ENCODE peak calls at places on chromosome X, in eight cellular contexts. G, V, M, Z, R, S, C and J are unnamed samples.

GRCh38 chrX:77160301-77160700 is 286.9 kb upstream of the FGF16 start:
- DNase-seq in G (no peak), V (peak; percentile 38), M (no peak), Z (no peak), R (no peak), S (no peak), C (no peak), J (no peak)

GRCh38 chrX:67693928-67694327 is 150.1 kb downstream of the AR start:
- DNase-seq in G (no peak), V (no peak), M (no peak), Z (no peak), R (no peak), S (no peak), C (no peak), J (no peak)

GRCh38 chrX:50780144-50780543 is 33.9 kb downstream of the SHROOM4 start:
- DNase-seq in G (no peak), V (no peak), M (no peak), Z (no peak), R (no peak), S (no peak), C (no peak), J (no peak)

GRCh38 chrX:31590581-31591113 is 518.8 kb upstream of the FTHL17 start:
- DNase-seq in G (no peak), V (no peak), M (no peak), Z (no peak), R (no peak), S (no peak), C (no peak), J (no peak)

GRCh38 chrX:85963736-85964135 is 83.6 kb downstream of the CHM start:
- DNase-seq in G (peak; percentile 2), V (no peak), M (no peak), Z (no peak), R (no peak), S (no peak), C (no peak), J (no peak)

GRCh38 chrX:110341189-110342035 is 17.2 kb upstream of the RTL9 start:
- DNase-seq in G (no peak), V (no peak), M (no peak), Z (no peak), R (no peak), S (no peak), C (no peak), J (no peak)

GRCh38 chrX:40154229-40154852 is 56.6 kb upstream of the BCOR start:
- DNase-seq in G (peak; percentile 53), V (peak; percentile 38), M (no peak), Z (no peak), R (peak; percentile 71), S (no peak), C (no peak), J (peak; percentile 59)

GRCh38 chrX:25048176-25048575 is 32.4 kb upstream of the ARX start:
- DNase-seq in G (no peak), V (no peak), M (no peak), Z (no peak), R (no peak), S (no peak), C (no peak), J (no peak)

GRCh38 chrX:9786839-9787635 is 808 bp downstream of the SHROOM2 start:
- DNase-seq in G (no peak), V (no peak), M (no peak), Z (no peak), R (no peak), S (no peak), C (no peak), J (peak; percentile 26)

GRCh38 chrX:74450803-74451449 is 29.6 kb downstream of the SLC16A2 start:
- DNase-seq in G (peak; percentile 29), V (no peak), M (no peak), Z (no peak), R (no peak), S (peak; percentile 11), C (no peak), J (no peak)

GRCh38 chrX:50941638-50942037 is 31.1 kb downstream of the BMP15 start:
- DNase-seq in G (no peak), V (peak; percentile 15), M (no peak), Z (no peak), R (no peak), S (no peak), C (peak; percentile 8), J (no peak)

GRCh38 chrX:118495061-118495921 is at the start of gene DOCK11:
- DNase-seq in G (peak; percentile 35), V (peak; percentile 93), M (peak; percentile 59), Z (peak; percentile 90), R (peak; percentile 95), S (peak; percentile 50), C (peak; percentile 75), J (peak; percentile 68)

GRCh38 chrX:41334866-41335589 is 1.1 kb downstream of the DDX3X start:
- DNase-seq in G (peak; percentile 33), V (no peak), M (peak; percentile 69), Z (peak; percentile 83), R (peak; percentile 91), S (peak; percentile 39), C (peak; percentile 70), J (peak; percentile 75)

GRCh38 chrX:82589410-82589809 is 918.7 kb upstream of the POU3F4 start:
- DNase-seq in G (peak; percentile 1), V (no peak), M (no peak), Z (no peak), R (no peak), S (no peak), C (no peak), J (no peak)

GRCh38 chrX:43386872-43387271 is 269.2 kb upstream of the MAOA start:
- DNase-seq in G (no peak), V (no peak), M (no peak), Z (no peak), R (no peak), S (no peak), C (no peak), J (no peak)

GRCh38 chrX:138847930-138848329 is 136.4 kb upstream of the FGF13 start:
- DNase-seq in G (no peak), V (no peak), M (no peak), Z (no peak), R (no peak), S (peak; percentile 4), C (no peak), J (no peak)

GRCh38 chrX:108735680-108736508 is 469 bp downstream of the IRS4 start:
- DNase-seq in G (no peak), V (no peak), M (no peak), Z (no peak), R (no peak), S (no peak), C (no peak), J (peak; percentile 36)

GRCh38 chrX:30308263-30309138 is 689 bp downstream of the NR0B1 start:
- DNase-seq in G (peak; percentile 46), V (peak; percentile 63), M (no peak), Z (no peak), R (no peak), S (no peak), C (no peak), J (peak; percentile 32)

GRCh38 chrX:113384628-113385027 is 544.0 kb upstream of the AMOT start:
- DNase-seq in G (no peak), V (no peak), M (no peak), Z (no peak), R (no peak), S (peak; percentile 53), C (no peak), J (no peak)

GRCh38 chrX:130654409-130654970 is 248.5 kb downstream of the ENOX2 start:
- DNase-seq in G (no peak), V (no peak), M (no peak), Z (no peak), R (no peak), S (no peak), C (no peak), J (no peak)

GRCh38 chrX:41086627-41086932 is 1.3 kb downstream of the USP9X start:
- DNase-seq in G (peak; percentile 44), V (no peak), M (no peak), Z (no peak), R (no peak), S (no peak), C (no peak), J (no peak)

DNA sequence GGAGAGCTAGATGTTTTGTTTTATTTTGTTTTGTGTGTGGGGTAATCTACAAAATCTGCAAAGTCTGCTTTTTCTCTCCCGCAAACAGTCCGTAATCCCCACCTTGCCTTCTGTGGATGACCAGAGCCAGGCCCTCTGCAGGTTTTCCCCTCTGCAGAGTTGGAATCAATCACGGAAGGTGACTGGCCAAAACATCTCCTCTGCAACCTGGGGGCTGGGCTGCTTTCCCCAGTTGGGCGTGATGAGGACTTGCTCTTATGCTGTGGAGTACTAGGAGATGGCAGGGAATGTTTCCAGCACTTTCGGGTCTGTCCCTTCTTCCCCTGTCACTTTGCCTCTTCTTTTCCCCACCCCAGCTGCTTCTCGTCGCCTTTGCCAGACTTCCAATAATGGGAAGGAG is 1.1 kb downstream of the TMEM35A start:
- DNase-seq in G (no peak), V (no peak), M (no peak), Z (no peak), R (no peak), S (no peak), C (no peak), J (no peak)
- H3K4me3 ChIP-seq in G (no peak overlapping the region), V (peak overlapping the region; percentile 40), M (peak overlapping the region; percentile 43), Z (no peak overlapping the region), R (peak overlapping the region; percentile 57), S (peak overlapping the region; percentile 48), C (peak overlapping the region; percentile 48), J (peak overlapping the region; percentile 39)

GRCh38 chrX:16882188-16882587 is 12.0 kb upstream of the RBBP7 start:
- DNase-seq in G (no peak), V (no peak), M (peak; percentile 51), Z (no peak), R (no peak), S (no peak), C (peak; percentile 57), J (peak; percentile 67)
- H3K27ac ChIP-seq in G (peak overlapping the region; percentile 86), V (no peak overlapping the region), M (peak overlapping the region; percentile 70), Z (peak overlapping the region; percentile 48), R (peak overlapping the region; percentile 69), S (no peak overlapping the region), C (peak overlapping the region; percentile 79), J (peak overlapping the region; percentile 55)

GRCh38 chrX:134603806-134604700 is 54.2 kb downstream of the PLAC1 start:
- DNase-seq in G (peak; percentile 73), V (no peak), M (no peak), Z (no peak), R (no peak), S (peak; percentile 14), C (no peak), J (peak; percentile 41)

GRCh38 chrX:134604701-134605271 is 53.5 kb downstream of the PLAC1 start:
- DNase-seq in G (peak; percentile 14), V (no peak), M (peak; percentile 74), Z (no peak), R (no peak), S (no peak), C (no peak), J (peak; percentile 47)

GRCh38 chrX:134608153-134608552 is 50.1 kb downstream of the PLAC1 start:
- DNase-seq in G (no peak), V (no peak), M (no peak), Z (no peak), R (no peak), S (no peak), C (no peak), J (no peak)

GRCh38 chrX:134602410-134602809 is 55.9 kb downstream of the PLAC1 start:
- DNase-seq in G (no peak), V (no peak), M (no peak), Z (no peak), R (no peak), S (no peak), C (no peak), J (no peak)

GRCh38 chrX:134607523-134607922 is 50.7 kb downstream of the PLAC1 start:
- DNase-seq in G (no peak), V (no peak), M (no peak), Z (no peak), R (no peak), S (no peak), C (no peak), J (no peak)
- TF ChIP-seq EP300 in G (no peak), V (no peak), M (no peak), Z (no peak), R (no peak), S (no peak), C (no peak), J (no peak)

GRCh38 chrX:78330068-78330467 is 2.7 kb upstream of the CYSLTR1 start:
- DNase-seq in G (no peak), V (no peak), M (no peak), Z (no peak), R (no peak), S (no peak), C (no peak), J (no peak)
- H3K4me3 ChIP-seq in G (no peak overlapping the region), V (no peak overlapping the region), M (no peak overlapping the region), Z (no peak overlapping the region), R (no peak overlapping the region), S (no peak overlapping the region), C (no peak overlapping the region), J (no peak overlapping the region)